ENCODE peak calls at places on chromosomes 2 and 18, in nine cellular contexts. One of them, this sample, is unnamed.

GRCh38 chr2:240319221-240319854 is 116.1 kb upstream of the GPC1 start:
- DNase-seq in left colon: no peak
- DNase-seq in stimulated activated CD8-positive, alpha-beta memory T cell treated with anti-CD3 and anti-CD28 coated beads, Interleukin-7, amount 100 ng/mL, for 1 hour: no peak
- DNase-seq in T follicular helper cell: no peak
- DNase-seq in ureter: no peak
- DNase-seq in omental fat pad: no peak
- DNase-seq in spleen: no peak
- DNase-seq in colonic mucosa: no peak
- DNase-seq in AG20443: no peak
- DNase-seq in this sample: no peak

GRCh38 chr2:6945087-6945813 is 28.0 kb downstream of the RNF144A start:
- DNase-seq in left colon: no peak
- DNase-seq in stimulated activated CD8-positive, alpha-beta memory T cell treated with anti-CD3 and anti-CD28 coated beads, Interleukin-7, amount 100 ng/mL, for 1 hour: no peak
- DNase-seq in T follicular helper cell: no peak
- DNase-seq in ureter: no peak
- DNase-seq in omental fat pad: no peak
- DNase-seq in spleen: no peak
- DNase-seq in colonic mucosa: no peak
- DNase-seq in AG20443: no peak
- DNase-seq in this sample: no peak

GRCh38 chr2:71746946-71747501 is 293.7 kb downstream of the DYSF start:
- DNase-seq in left colon: peak
- DNase-seq in stimulated activated CD8-positive, alpha-beta memory T cell treated with anti-CD3 and anti-CD28 coated beads, Interleukin-7, amount 100 ng/mL, for 1 hour: no peak
- DNase-seq in T follicular helper cell: no peak
- DNase-seq in ureter: no peak
- DNase-seq in omental fat pad: no peak
- DNase-seq in spleen: no peak
- DNase-seq in colonic mucosa: peak
- DNase-seq in AG20443: peak
- DNase-seq in this sample: peak

GRCh38 chr2:101038455-101039255 is 36.6 kb downstream of the RPL31 start:
- DNase-seq in left colon: no peak
- DNase-seq in stimulated activated CD8-positive, alpha-beta memory T cell treated with anti-CD3 and anti-CD28 coated beads, Interleukin-7, amount 100 ng/mL, for 1 hour: no peak
- DNase-seq in T follicular helper cell: no peak
- DNase-seq in ureter: no peak
- DNase-seq in omental fat pad: no peak
- DNase-seq in spleen: no peak
- DNase-seq in colonic mucosa: no peak
- DNase-seq in AG20443: peak
- DNase-seq in this sample: peak

GRCh38 chr2:219094171-219094570 is 33.5 kb upstream of the IHH start:
- DNase-seq in left colon: no peak
- DNase-seq in stimulated activated CD8-positive, alpha-beta memory T cell treated with anti-CD3 and anti-CD28 coated beads, Interleukin-7, amount 100 ng/mL, for 1 hour: no peak
- DNase-seq in T follicular helper cell: no peak
- DNase-seq in ureter: no peak
- DNase-seq in omental fat pad: no peak
- DNase-seq in spleen: no peak
- DNase-seq in colonic mucosa: no peak
- DNase-seq in AG20443: no peak
- DNase-seq in this sample: no peak

GRCh38 chr2:101983486-101983885 is 8.3 kb upstream of the IL1R2 start:
- DNase-seq in left colon: no peak
- DNase-seq in stimulated activated CD8-positive, alpha-beta memory T cell treated with anti-CD3 and anti-CD28 coated beads, Interleukin-7, amount 100 ng/mL, for 1 hour: no peak
- DNase-seq in T follicular helper cell: no peak
- DNase-seq in ureter: no peak
- DNase-seq in omental fat pad: no peak
- DNase-seq in spleen: no peak
- DNase-seq in colonic mucosa: no peak
- DNase-seq in AG20443: peak
- DNase-seq in this sample: peak

GRCh38 chr2:105553538-105554196 is 154.8 kb upstream of the FHL2 start:
- DNase-seq in left colon: no peak
- DNase-seq in stimulated activated CD8-positive, alpha-beta memory T cell treated with anti-CD3 and anti-CD28 coated beads, Interleukin-7, amount 100 ng/mL, for 1 hour: no peak
- DNase-seq in T follicular helper cell: no peak
- DNase-seq in ureter: peak
- DNase-seq in omental fat pad: no peak
- DNase-seq in spleen: no peak
- DNase-seq in colonic mucosa: no peak
- DNase-seq in AG20443: no peak
- DNase-seq in this sample: peak

GRCh38 chr2:216346781-216347180 is 25.5 kb downstream of the MARCHF4 start:
- DNase-seq in left colon: no peak
- DNase-seq in stimulated activated CD8-positive, alpha-beta memory T cell treated with anti-CD3 and anti-CD28 coated beads, Interleukin-7, amount 100 ng/mL, for 1 hour: no peak
- DNase-seq in T follicular helper cell: no peak
- DNase-seq in ureter: peak
- DNase-seq in omental fat pad: no peak
- DNase-seq in spleen: no peak
- DNase-seq in colonic mucosa: no peak
- DNase-seq in AG20443: no peak
- DNase-seq in this sample: no peak

GRCh38 chr2:26723475-26723874 is 31.0 kb downstream of the KCNK3 start:
- DNase-seq in left colon: no peak
- DNase-seq in stimulated activated CD8-positive, alpha-beta memory T cell treated with anti-CD3 and anti-CD28 coated beads, Interleukin-7, amount 100 ng/mL, for 1 hour: no peak
- DNase-seq in T follicular helper cell: no peak
- DNase-seq in ureter: no peak
- DNase-seq in omental fat pad: no peak
- DNase-seq in spleen: no peak
- DNase-seq in colonic mucosa: no peak
- DNase-seq in AG20443: no peak
- DNase-seq in this sample: no peak

GRCh38 chr2:65380243-65380642 is 52.2 kb downstream of the SPRED2 start:
- DNase-seq in left colon: no peak
- DNase-seq in stimulated activated CD8-positive, alpha-beta memory T cell treated with anti-CD3 and anti-CD28 coated beads, Interleukin-7, amount 100 ng/mL, for 1 hour: no peak
- DNase-seq in T follicular helper cell: no peak
- DNase-seq in ureter: no peak
- DNase-seq in omental fat pad: no peak
- DNase-seq in spleen: no peak
- DNase-seq in colonic mucosa: no peak
- DNase-seq in AG20443: no peak
- DNase-seq in this sample: peak

GRCh38 chr2:170714156-170715061 is 728 bp upstream of the SP5 start:
- DNase-seq in left colon: peak
- DNase-seq in stimulated activated CD8-positive, alpha-beta memory T cell treated with anti-CD3 and anti-CD28 coated beads, Interleukin-7, amount 100 ng/mL, for 1 hour: no peak
- DNase-seq in T follicular helper cell: no peak
- DNase-seq in ureter: no peak
- DNase-seq in omental fat pad: no peak
- DNase-seq in spleen: no peak
- DNase-seq in colonic mucosa: peak
- DNase-seq in AG20443: peak
- DNase-seq in this sample: peak

GRCh38 chr18:8895987-8896619 is 190.7 kb downstream of the MTCL1 start:
- DNase-seq in left colon: no peak
- DNase-seq in stimulated activated CD8-positive, alpha-beta memory T cell treated with anti-CD3 and anti-CD28 coated beads, Interleukin-7, amount 100 ng/mL, for 1 hour: no peak
- DNase-seq in T follicular helper cell: no peak
- DNase-seq in ureter: no peak
- DNase-seq in omental fat pad: no peak
- DNase-seq in spleen: no peak
- DNase-seq in colonic mucosa: no peak
- DNase-seq in AG20443: peak
- DNase-seq in this sample: peak

GRCh38 chr18:23403310-23403709 is 49.8 kb upstream of the RIOK3 start:
- DNase-seq in left colon: no peak
- DNase-seq in stimulated activated CD8-positive, alpha-beta memory T cell treated with anti-CD3 and anti-CD28 coated beads, Interleukin-7, amount 100 ng/mL, for 1 hour: no peak
- DNase-seq in T follicular helper cell: no peak
- DNase-seq in ureter: no peak
- DNase-seq in omental fat pad: no peak
- DNase-seq in spleen: no peak
- DNase-seq in colonic mucosa: no peak
- DNase-seq in AG20443: no peak
- DNase-seq in this sample: no peak

GRCh38 chr2:55718165-55719008 is 24.7 kb upstream of the PNPT1 start:
- DNase-seq in left colon: peak
- DNase-seq in stimulated activated CD8-positive, alpha-beta memory T cell treated with anti-CD3 and anti-CD28 coated beads, Interleukin-7, amount 100 ng/mL, for 1 hour: no peak
- DNase-seq in T follicular helper cell: peak
- DNase-seq in ureter: peak
- DNase-seq in omental fat pad: no peak
- DNase-seq in spleen: no peak
- DNase-seq in colonic mucosa: peak
- DNase-seq in AG20443: peak
- DNase-seq in this sample: peak

GRCh38 chr18:22640281-22640842 is 222.6 kb upstream of the CTAGE1 start:
- DNase-seq in left colon: no peak
- DNase-seq in stimulated activated CD8-positive, alpha-beta memory T cell treated with anti-CD3 and anti-CD28 coated beads, Interleukin-7, amount 100 ng/mL, for 1 hour: no peak
- DNase-seq in T follicular helper cell: no peak
- DNase-seq in ureter: no peak
- DNase-seq in omental fat pad: no peak
- DNase-seq in spleen: no peak
- DNase-seq in colonic mucosa: peak
- DNase-seq in AG20443: no peak
- DNase-seq in this sample: peak

GRCh38 chr2:112268547-112268946 is 6.8 kb upstream of the ZC3H6 start:
- DNase-seq in left colon: no peak
- DNase-seq in stimulated activated CD8-positive, alpha-beta memory T cell treated with anti-CD3 and anti-CD28 coated beads, Interleukin-7, amount 100 ng/mL, for 1 hour: no peak
- DNase-seq in T follicular helper cell: no peak
- DNase-seq in ureter: no peak
- DNase-seq in omental fat pad: no peak
- DNase-seq in spleen: no peak
- DNase-seq in colonic mucosa: no peak
- DNase-seq in AG20443: no peak
- DNase-seq in this sample: no peak

GRCh38 chr18:34801769-34802168 is 91.7 kb downstream of the DTNA start:
- DNase-seq in left colon: no peak
- DNase-seq in stimulated activated CD8-positive, alpha-beta memory T cell treated with anti-CD3 and anti-CD28 coated beads, Interleukin-7, amount 100 ng/mL, for 1 hour: no peak
- DNase-seq in T follicular helper cell: no peak
- DNase-seq in ureter: no peak
- DNase-seq in omental fat pad: no peak
- DNase-seq in spleen: no peak
- DNase-seq in colonic mucosa: no peak
- DNase-seq in AG20443: peak
- DNase-seq in this sample: peak

GRCh38 chr2:46695283-46695682 is 215.9 kb downstream of the TMEM247 start:
- DNase-seq in left colon: no peak
- DNase-seq in stimulated activated CD8-positive, alpha-beta memory T cell treated with anti-CD3 and anti-CD28 coated beads, Interleukin-7, amount 100 ng/mL, for 1 hour: no peak
- DNase-seq in T follicular helper cell: no peak
- DNase-seq in ureter: no peak
- DNase-seq in omental fat pad: no peak
- DNase-seq in spleen: no peak
- DNase-seq in colonic mucosa: no peak
- DNase-seq in AG20443: no peak
- DNase-seq in this sample: peak

GRCh38 chr2:162091325-162092007 is 17.5 kb upstream of the DPP4 start:
- DNase-seq in left colon: peak
- DNase-seq in stimulated activated CD8-positive, alpha-beta memory T cell treated with anti-CD3 and anti-CD28 coated beads, Interleukin-7, amount 100 ng/mL, for 1 hour: no peak
- DNase-seq in T follicular helper cell: no peak
- DNase-seq in ureter: no peak
- DNase-seq in omental fat pad: no peak
- DNase-seq in spleen: no peak
- DNase-seq in colonic mucosa: peak
- DNase-seq in AG20443: no peak
- DNase-seq in this sample: peak

This sample was measured in MCF 10A.